ENCODE peak calls at places on chromosomes 4 and X, in eight cellular contexts. P is amygdala; F is non-pigmented ciliary epithelial cell; L is NCI-H1105 treated with DMSO at 0.1 percent for 48 hours; B is heart right ventricle; T is NCI-H2171; G is CD8-positive, alpha-beta memory T cell; Z is spleen. U is an unnamed sample.

GRCh38 chr4:5638976-5639375 is 69.4 kb downstream of the EVC2 start:
- DNase-seq in P (no peak), F (peak), L (no peak), B (no peak), T (no peak), G (no peak), Z (no peak), U (no peak)

GRCh38 chrX:78754917-78755316 is 7.4 kb downstream of the LPAR4 start:
- DNase-seq in P (no peak), F (no peak), L (no peak), B (no peak), T (no peak), G (no peak), Z (no peak), U (no peak)

GRCh38 chr4:134848681-134849080 is 647.1 kb upstream of the PABPC4L start:
- DNase-seq in P (no peak), F (no peak), L (no peak), B (no peak), T (no peak), G (no peak), Z (no peak), U (no peak)

GRCh38 chr4:163142246-163142645 is 24.4 kb downstream of the NAF1 start:
- DNase-seq in P (no peak), F (no peak), L (no peak), B (no peak), T (no peak), G (no peak), Z (no peak), U (no peak)

GRCh38 chr4:633406-633805 is 8.0 kb downstream of the PDE6B start:
- DNase-seq in P (no peak), F (no peak), L (no peak), B (no peak), T (no peak), G (no peak), Z (peak), U (no peak)

GRCh38 chrX:76433219-76433618 is 5.7 kb downstream of the MAGEE1 start:
- DNase-seq in P (no peak), F (no peak), L (no peak), B (no peak), T (peak), G (no peak), Z (no peak), U (no peak)

GRCh38 chr4:15420642-15421041 is 7.2 kb upstream of the C1QTNF7 start:
- DNase-seq in P (no peak), F (peak), L (no peak), B (no peak), T (no peak), G (no peak), Z (no peak), U (no peak)

GRCh38 chrX:132651411-132652086 is 162.7 kb upstream of the MBNL3 start:
- DNase-seq in P (no peak), F (no peak), L (no peak), B (no peak), T (no peak), G (no peak), Z (no peak), U (no peak)

GRCh38 chr4:47830263-47831025 is 7.4 kb downstream of the CORIN start:
- DNase-seq in P (no peak), F (no peak), L (no peak), B (no peak), T (no peak), G (no peak), Z (no peak), U (no peak)

GRCh38 chr4:83548151-83548905 is 12.4 kb downstream of the GPAT3 start:
- DNase-seq in P (no peak), F (peak), L (peak), B (peak), T (no peak), G (no peak), Z (peak), U (peak)

GRCh38 chrX:44878780-44879179 is 5.8 kb downstream of the KDM6A start:
- DNase-seq in P (no peak), F (no peak), L (no peak), B (no peak), T (no peak), G (no peak), Z (no peak), U (no peak)

GRCh38 chrX:104315555-104315954 is 60.8 kb upstream of the ESX1 start:
- DNase-seq in P (no peak), F (no peak), L (no peak), B (no peak), T (no peak), G (no peak), Z (no peak), U (no peak)

GRCh38 chr4:64682946-64683345 is 273.7 kb upstream of the TECRL start:
- DNase-seq in P (no peak), F (no peak), L (no peak), B (no peak), T (no peak), G (no peak), Z (no peak), U (no peak)

GRCh38 chrX:53000447-53001208 is 42.3 kb upstream of the FAM156A start:
- DNase-seq in P (no peak), F (no peak), L (no peak), B (no peak), T (no peak), G (no peak), Z (no peak), U (no peak)

GRCh38 chrX:149962859-149963757 is 24.8 kb upstream of the EOLA2 start:
- DNase-seq in P (peak), F (no peak), L (peak), B (peak), T (peak), G (no peak), Z (no peak), U (no peak)

GRCh38 chrX:15413101-15413500 is 28.9 kb upstream of the VEGFD start:
- DNase-seq in P (no peak), F (no peak), L (no peak), B (no peak), T (no peak), G (no peak), Z (no peak), U (no peak)

GRCh38 chr4:18508801-18509200 is 487.2 kb upstream of the LCORL start:
- DNase-seq in P (no peak), F (no peak), L (peak), B (no peak), T (no peak), G (no peak), Z (no peak), U (no peak)

GRCh38 chr4:94414907-94415306 is 36.8 kb upstream of the PDLIM5 start:
- DNase-seq in P (no peak), F (no peak), L (no peak), B (no peak), T (no peak), G (no peak), Z (no peak), U (no peak)

GRCh38 chr4:76365636-76366035 is 55.3 kb downstream of the CCDC158 start:
- DNase-seq in P (no peak), F (no peak), L (no peak), B (no peak), T (no peak), G (no peak), Z (no peak), U (no peak)

GRCh38 chr4:96543346-96543745 is 703.5 kb downstream of the PDHA2 start:
- DNase-seq in P (no peak), F (no peak), L (no peak), B (no peak), T (no peak), G (no peak), Z (no peak), U (no peak)

GRCh38 chrX:78387364-78387763 is 60.0 kb upstream of the CYSLTR1 start:
- DNase-seq in P (no peak), F (no peak), L (no peak), B (no peak), T (no peak), G (no peak), Z (no peak), U (no peak)

GRCh38 chrX:136766785-136767103 is 14.0 kb downstream of the ARHGEF6 start:
- DNase-seq in P (no peak), F (no peak), L (no peak), B (no peak), T (no peak), G (no peak), Z (no peak), U (no peak)

GRCh38 chr4:102684605-102685052 is 76.1 kb downstream of the MANBA start:
- DNase-seq in P (no peak), F (peak), L (no peak), B (no peak), T (no peak), G (no peak), Z (no peak), U (no peak)

GRCh38 chr4:111362891-111363290 is 740.0 kb upstream of the PITX2 start:
- DNase-seq in P (no peak), F (no peak), L (no peak), B (peak), T (no peak), G (no peak), Z (no peak), U (no peak)

U was measured in esophagus squamous epithelium.